ENCODE peak calls at places on chromosomes 6 and 20, in seven cellular contexts. U is body of pancreas, M is PC-3, K is left ventricle myocardium inferior, B is lower lobe of right lung, E is WERI-Rb-1, W is AG09309. Y is an unnamed sample.

GRCh38 chr6:80223743-80224212 is 117.3 kb downstream of the BCKDHB start:
- DNase-seq in U (no peak), M (no peak), K (no peak), B (no peak), E (no peak), W (peak; percentile 95), Y (no peak)

GRCh38 chr20:5526516-5526915 is 209.8 kb upstream of the PROKR2 start:
- DNase-seq in U (no peak), M (no peak), K (no peak), B (no peak), E (no peak), W (no peak), Y (no peak)

GRCh38 chr20:8932192-8933150 is 136.4 kb upstream of the PLCB4 start:
- DNase-seq in U (no peak), M (peak; percentile 66), K (no peak), B (no peak), E (no peak), W (peak; percentile 90), Y (no peak)

GRCh38 chr6:63897952-63898351 is 262.4 kb downstream of the PHF3 start:
- DNase-seq in U (no peak), M (no peak), K (peak; percentile 32), B (no peak), E (no peak), W (no peak), Y (peak; percentile 76)

GRCh38 chr6:19410477-19410876 is 426.7 kb upstream of the ID4 start:
- DNase-seq in U (no peak), M (peak; percentile 83), K (no peak), B (no peak), E (no peak), W (peak; percentile 13), Y (peak; percentile 50)

GRCh38 chr6:138818496-138819194 is 22.8 kb downstream of the ECT2L start:
- DNase-seq in U (no peak), M (peak; percentile 61), K (no peak), B (no peak), E (no peak), W (no peak), Y (no peak)

GRCh38 chr6:107490568-107491058 is 696 bp downstream of the SOBP start:
- DNase-seq in U (peak; percentile 11), M (no peak), K (no peak), B (no peak), E (no peak), W (no peak), Y (peak; percentile 12)

GRCh38 chr20:37366749-37367148 is 20.8 kb downstream of the SRC start:
- DNase-seq in U (no peak), M (no peak), K (no peak), B (no peak), E (no peak), W (no peak), Y (no peak)

GRCh38 chr6:17093692-17094091 is 8.2 kb upstream of the STMND1 start:
- DNase-seq in U (no peak), M (peak; percentile 62), K (no peak), B (no peak), E (peak; percentile 36), W (no peak), Y (no peak)

GRCh38 chr6:131652472-131652871 is 15.4 kb downstream of the ENPP3 start:
- DNase-seq in U (no peak), M (peak; percentile 83), K (no peak), B (no peak), E (no peak), W (no peak), Y (no peak)

GRCh38 chr20:35648836-35649235 is 15.9 kb downstream of the CPNE1 start:
- DNase-seq in U (peak; percentile 32), M (peak; percentile 15), K (no peak), B (no peak), E (no peak), W (no peak), Y (peak; percentile 13)

GRCh38 chr20:33192912-33193501 is 24.1 kb upstream of the BPIFA3 start:
- DNase-seq in U (no peak), M (no peak), K (no peak), B (no peak), E (no peak), W (no peak), Y (no peak)

GRCh38 chr6:136341967-136342366 is 52.3 kb upstream of the BCLAF1 start:
- DNase-seq in U (no peak), M (no peak), K (no peak), B (no peak), E (no peak), W (no peak), Y (peak; percentile 26)

GRCh38 chr6:125301435-125302391 is at the start of gene HDDC2:
- DNase-seq in U (peak; percentile 77), M (peak; percentile 55), K (peak; percentile 83), B (peak; percentile 85), E (peak; percentile 62), W (no peak), Y (peak; percentile 81)

GRCh38 chr6:129510930-129511329 is 199.0 kb downstream of the ARHGAP18 start:
- DNase-seq in U (no peak), M (peak; percentile 45), K (no peak), B (no peak), E (no peak), W (no peak), Y (no peak)

DNA sequence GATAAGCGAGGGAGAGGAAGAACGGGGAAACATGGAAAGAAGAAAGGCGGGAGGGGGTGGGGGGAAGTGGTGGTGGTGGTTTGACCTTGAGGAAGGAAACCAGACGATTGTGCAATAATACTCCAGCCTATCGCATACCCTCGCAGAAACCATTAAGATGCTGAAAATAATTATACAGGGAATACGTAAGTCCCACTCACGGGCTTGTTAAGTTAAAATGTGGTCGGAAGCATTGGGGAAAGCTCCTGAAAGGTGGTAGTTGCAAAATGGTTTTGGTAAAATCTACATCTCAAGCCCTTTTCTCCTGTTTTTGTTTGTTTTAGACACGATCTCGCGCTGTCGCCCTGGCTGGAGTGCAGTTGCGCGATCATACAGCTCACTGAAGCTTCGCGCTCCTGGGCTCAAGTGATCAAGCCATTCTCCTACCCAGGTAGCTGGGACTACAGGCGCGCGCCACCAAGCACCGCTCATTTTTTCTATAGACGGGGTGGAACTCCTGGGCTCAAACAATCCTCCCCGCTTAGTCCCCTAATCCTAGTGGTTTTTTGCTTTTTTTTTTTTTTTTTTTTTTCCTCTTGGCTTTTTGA is 128.9 kb upstream of the ZNF184 start:
- DNase-seq in U (no peak), M (no peak), K (no peak), B (no peak), E (no peak), W (no peak), Y (peak; percentile 20)
- H3K4me3 ChIP-seq in U (no peak overlapping the region), M (peak overlapping the region; percentile 88), K (no peak overlapping the region), B (no peak overlapping the region), E (no peak overlapping the region), W (no peak overlapping the region), Y (peak overlapping the region; percentile 54)

GRCh38 chr6:157762636-157763035 is 60.4 kb upstream of the SNX9 start:
- DNase-seq in U (no peak), M (no peak), K (no peak), B (no peak), E (no peak), W (no peak), Y (peak; percentile 34)
- TF ChIP-seq CTCF in U (no peak), M (peak; percentile 24), K (no peak), B (no peak), E (no peak), W (peak; percentile 21), Y (peak; percentile 26)

DNA sequence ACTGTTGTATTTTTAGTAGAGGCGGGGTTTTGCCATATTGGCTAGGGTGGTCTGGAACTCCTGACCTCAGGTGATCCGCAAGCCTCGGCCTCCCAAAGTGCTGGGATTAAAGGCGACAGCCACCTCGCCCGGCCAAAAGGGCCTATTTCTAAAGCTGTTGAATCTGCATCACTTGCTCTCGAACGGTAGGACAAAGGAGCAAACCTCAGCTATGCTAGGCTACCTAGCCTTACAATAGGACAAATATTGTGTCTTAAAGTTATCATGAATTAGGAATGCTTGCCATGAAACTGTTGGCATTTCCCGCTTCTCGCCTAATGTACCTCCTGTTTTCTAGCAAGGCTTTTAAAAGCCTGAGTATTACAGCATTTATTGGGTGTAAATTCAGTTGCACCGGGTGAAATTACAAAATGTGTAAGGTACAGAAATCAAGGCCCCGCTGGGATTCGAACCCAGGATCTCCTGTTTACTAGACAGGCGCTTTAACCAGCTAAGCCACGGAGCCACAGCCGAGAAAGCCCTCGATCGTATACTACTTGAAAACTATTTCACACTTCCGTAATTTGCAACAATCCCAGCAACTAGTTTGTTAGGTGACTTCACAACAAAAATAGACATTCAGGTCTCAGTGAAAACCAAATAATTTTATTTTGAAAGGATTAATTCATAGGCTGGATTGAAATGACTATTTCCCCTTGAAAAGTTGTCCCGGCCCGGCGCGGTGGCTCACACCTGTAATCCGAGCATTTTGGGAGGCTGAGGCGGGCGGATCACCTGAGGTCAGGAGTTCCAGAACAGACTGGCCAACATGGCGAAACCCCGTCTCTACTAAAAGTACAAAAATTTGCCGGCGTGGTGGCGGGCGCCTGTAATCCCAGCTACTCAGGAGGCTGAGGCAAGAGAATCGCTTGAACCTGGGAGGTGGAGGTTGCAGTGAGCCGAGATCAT is 211.6 kb upstream of the ZNF184 start:
- DNase-seq in U (peak; percentile 67), M (peak; percentile 95), K (no peak), B (no peak), E (no peak), W (no peak), Y (peak; percentile 74)
- H3K4me3 ChIP-seq in U (no peak overlapping the region), M (no peak overlapping the region), K (no peak overlapping the region), B (no peak overlapping the region), E (no peak overlapping the region), W (no peak overlapping the region), Y (no peak overlapping the region)

DNA sequence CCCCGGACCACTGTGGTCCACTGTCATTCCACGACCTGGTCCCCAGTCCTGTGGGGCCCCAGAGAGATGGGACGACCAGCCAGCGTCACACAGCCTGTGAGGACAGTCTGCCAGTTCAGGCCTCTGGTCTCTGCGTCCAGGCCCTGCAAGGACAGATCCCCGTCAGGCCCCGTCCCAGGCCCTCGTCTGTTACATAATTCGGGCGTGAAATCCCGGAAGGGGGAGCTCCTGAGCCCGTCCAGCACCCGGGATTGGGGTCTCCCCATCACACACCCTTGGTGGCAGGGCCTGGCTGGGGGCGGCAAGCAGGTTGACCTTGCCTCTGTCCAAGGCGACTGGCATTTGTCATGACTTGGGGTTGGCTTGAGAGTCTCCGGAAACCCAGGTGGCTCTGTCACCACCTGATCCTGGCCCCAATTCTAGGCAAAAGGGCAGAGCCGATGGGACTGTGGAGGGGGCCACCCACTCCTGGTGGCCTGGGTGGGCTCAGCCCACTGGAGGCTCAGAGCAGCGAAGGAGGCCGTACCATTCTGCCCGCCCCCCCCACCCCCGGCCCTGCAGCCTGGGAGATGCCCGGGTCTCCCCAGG is 73.8 kb upstream of the GATA5 start:
- DNase-seq in U (no peak), M (no peak), K (peak; percentile 45), B (no peak), E (no peak), W (no peak), Y (no peak)
- TF ChIP-seq CTCF in U (no peak), M (peak; percentile 33), K (peak; percentile 9), B (no peak), E (no peak), W (no peak), Y (no peak)

GRCh38 chr20:15922556-15922955 is 650.7 kb downstream of the KIF16B start:
- DNase-seq in U (no peak), M (no peak), K (no peak), B (no peak), E (no peak), W (no peak), Y (no peak)
- H3K4me3 ChIP-seq in U (no peak overlapping the region), M (no peak overlapping the region), K (no peak overlapping the region), B (no peak overlapping the region), E (no peak overlapping the region), W (no peak overlapping the region), Y (no peak overlapping the region)

GRCh38 chr6:33297956-33298772 is 578 bp downstream of the RGL2 start:
- DNase-seq in U (peak; percentile 68), M (peak; percentile 88), K (no peak), B (peak; percentile 78), E (peak; percentile 79), W (no peak), Y (peak; percentile 82)
- TF ChIP-seq CTCF in U (no peak), M (no peak), K (no peak), B (no peak), E (peak; percentile 24), W (no peak), Y (no peak)